ENCODE peak calls at places on chromosomes 5 and 9, in seven cellular contexts. P is aorta, W is GM12878, E is mammary epithelial cell, O is sigmoid colon, J is uterus, N is OCI-LY7. V is an unnamed sample.

GRCh38 chr9:17556255-17556654 is 22.6 kb upstream of the SH3GL2 start:
- DNase-seq in P (no peak), W (no peak), E (no peak), O (no peak), J (no peak), N (no peak), V (no peak)

GRCh38 chr5:9194509-9194908 is 351.4 kb downstream of the SEMA5A start:
- DNase-seq in P (no peak), W (no peak), E (no peak), O (no peak), J (no peak), N (no peak), V (no peak)

GRCh38 chr9:90331826-90332575 is 310.6 kb downstream of the DIRAS2 start:
- DNase-seq in P (no peak), W (no peak), E (no peak), O (no peak), J (no peak), N (no peak), V (no peak)

GRCh38 chr9:137048655-137049543 is 2.9 kb upstream of the NPDC1 start:
- DNase-seq in P (no peak), W (no peak), E (no peak), O (no peak), J (no peak), N (no peak), V (no peak)

GRCh38 chr9:22216730-22217160 is 207.6 kb upstream of the CDKN2B start:
- DNase-seq in P (no peak), W (no peak), E (no peak), O (no peak), J (no peak), N (no peak), V (no peak)

GRCh38 chr5:169201597-169201996 is 99.3 kb downstream of the SLIT3 start:
- DNase-seq in P (no peak), W (no peak), E (no peak), O (no peak), J (no peak), N (no peak), V (no peak)

GRCh38 chr9:99405369-99405768 is 183.3 kb downstream of the SEC61B start:
- DNase-seq in P (no peak), W (no peak), E (no peak), O (no peak), J (no peak), N (no peak), V (no peak)

GRCh38 chr9:3541206-3541605 is 15.4 kb upstream of the RFX3 start:
- DNase-seq in P (no peak), W (no peak), E (no peak), O (no peak), J (no peak), N (no peak), V (no peak)

GRCh38 chr5:149240354-149240998 is 31.2 kb upstream of the AFAP1L1 start:
- DNase-seq in P (no peak), W (no peak), E (no peak), O (peak; percentile 69), J (peak; percentile 19), N (no peak), V (no peak)

GRCh38 chr5:72387985-72388384 is 67.8 kb downstream of the PTCD2 start:
- DNase-seq in P (no peak), W (no peak), E (peak; percentile 80), O (no peak), J (no peak), N (no peak), V (no peak)

GRCh38 chr5:24535646-24536045 is 109.1 kb downstream of the CDH10 start:
- DNase-seq in P (no peak), W (no peak), E (no peak), O (no peak), J (no peak), N (no peak), V (no peak)

GRCh38 chr9:107240260-107240659 is 42.8 kb upstream of the RAD23B start:
- DNase-seq in P (no peak), W (no peak), E (no peak), O (no peak), J (no peak), N (no peak), V (no peak)

GRCh38 chr5:113427871-113428574 is 6.8 kb downstream of the TSSK1B start:
- DNase-seq in P (no peak), W (no peak), E (peak; percentile 93), O (no peak), J (no peak), N (no peak), V (no peak)

GRCh38 chr9:137025120-137025966 is 2.7 kb downstream of the ABCA2 start:
- DNase-seq in P (no peak), W (no peak), E (peak; percentile 64), O (peak; percentile 85), J (no peak), N (peak; percentile 57), V (peak; percentile 60)

GRCh38 chr5:73638344-73639095 is 12.5 kb downstream of the ARHGEF28 start:
- DNase-seq in P (no peak), W (no peak), E (peak; percentile 71), O (no peak), J (no peak), N (no peak), V (no peak)

GRCh38 chr9:28177142-28177541 is 603.9 kb upstream of the C9orf72 start:
- DNase-seq in P (no peak), W (no peak), E (no peak), O (no peak), J (no peak), N (no peak), V (no peak)

GRCh38 chr9:109109962-109110325 is 9.8 kb downstream of the TMEM245 start:
- DNase-seq in P (no peak), W (no peak), E (no peak), O (no peak), J (no peak), N (no peak), V (no peak)
- H3K4me1 ChIP-seq in P (peaks cover 9% of the 10 kb centered on the region), W (peaks cover 23% of the 10 kb centered on the region), E (peaks cover 42% of the 10 kb centered on the region), O (peaks cover 77% of the 10 kb centered on the region), J (no peaks in the 10 kb centered on the region), N (peaks cover 88% of the 10 kb centered on the region), V (peaks cover 24% of the 10 kb centered on the region)

DNA sequence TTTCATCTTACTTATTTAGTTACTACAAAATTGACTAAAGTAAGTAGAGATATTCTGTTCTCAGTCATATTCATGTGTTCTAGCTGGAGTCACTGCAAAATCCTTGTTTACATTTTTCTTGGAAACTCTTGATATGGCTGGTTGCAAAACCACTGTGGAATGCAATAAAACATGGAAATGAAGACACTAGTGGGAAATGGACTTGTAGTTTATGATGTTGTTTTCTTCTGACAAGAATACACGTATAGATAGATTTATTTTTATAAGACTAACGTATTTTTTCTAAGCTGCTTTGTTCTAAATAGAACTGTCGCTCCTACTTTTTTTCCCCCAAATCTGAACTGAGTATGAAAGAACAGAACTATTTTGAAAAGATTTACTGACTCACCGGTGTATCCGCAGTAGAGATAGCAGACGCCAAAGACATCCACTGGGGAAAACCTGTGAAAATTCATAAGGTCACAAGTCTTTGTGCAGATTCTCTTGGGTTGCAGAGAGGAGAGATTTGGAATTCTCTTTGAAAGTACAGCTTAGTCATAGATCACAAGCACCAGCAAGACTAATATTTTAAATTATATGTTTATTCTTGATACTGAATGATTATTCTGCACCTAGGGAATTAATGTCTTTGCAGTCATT is 119.6 kb upstream of the TAF11L2 start:
- DNase-seq in P (no peak), W (no peak), E (no peak), O (no peak), J (no peak), N (no peak), V (no peak)
- H3K4me3 ChIP-seq in P (no peak overlapping the region), W (no peak overlapping the region), E (no peak overlapping the region), O (no peak overlapping the region), J (no peak overlapping the region), N (no peak overlapping the region), V (no peak overlapping the region)

DNA sequence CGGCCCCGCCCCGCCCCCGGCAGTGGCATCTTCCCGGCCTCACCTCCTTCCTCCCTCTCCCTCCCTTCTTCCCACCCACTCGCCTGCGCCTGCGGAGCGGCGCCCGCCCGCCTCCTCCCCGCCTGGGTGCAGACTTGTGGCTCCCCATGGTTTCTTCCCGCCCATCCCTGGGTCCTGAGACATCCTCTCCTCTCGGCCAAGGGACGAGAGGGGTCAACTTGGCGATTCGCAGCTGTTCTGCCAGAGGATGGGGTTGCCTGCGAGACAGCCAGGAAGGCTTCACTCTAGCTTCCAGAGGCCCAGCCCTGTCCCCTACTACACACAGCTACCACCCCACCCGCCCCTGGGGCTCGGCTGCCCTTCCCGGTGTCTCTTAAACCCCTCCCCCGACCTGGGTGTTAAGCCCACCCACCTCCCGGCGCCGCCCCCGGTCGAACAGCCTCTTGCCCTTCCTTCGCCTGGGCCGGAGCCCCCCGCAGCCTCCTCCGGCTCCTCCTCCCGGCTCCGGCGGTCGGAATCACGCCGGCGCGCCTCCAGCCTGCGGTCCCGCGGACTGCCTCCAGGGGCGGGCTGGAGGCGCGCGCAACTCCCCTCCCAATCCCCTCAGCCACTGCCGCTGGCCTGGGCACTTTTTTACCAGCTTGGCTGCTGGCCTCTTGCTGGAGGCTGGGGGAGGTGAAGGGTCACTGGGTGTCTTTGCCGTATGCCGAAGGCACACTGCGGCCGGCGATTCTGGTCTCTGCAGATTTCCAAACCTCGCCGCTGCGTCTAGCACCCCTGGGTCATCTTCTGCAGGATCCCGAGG is 1.9 kb downstream of the JADE2 start:
- DNase-seq in P (peak; percentile 94), W (no peak), E (peak; percentile 91), O (peak; percentile 94), J (peak; percentile 92), N (peak; percentile 88), V (peak; percentile 72)
- H3K4me1 ChIP-seq in P (peaks cover 7% of the 10 kb centered on the region), W (peaks cover 7% of the 10 kb centered on the region), E (peaks cover 17% of the 10 kb centered on the region), O (peaks cover 55% of the 10 kb centered on the region), J (peaks cover 4% of the 10 kb centered on the region), N (peaks cover 30% of the 10 kb centered on the region), V (peaks cover 8% of the 10 kb centered on the region)

DNA sequence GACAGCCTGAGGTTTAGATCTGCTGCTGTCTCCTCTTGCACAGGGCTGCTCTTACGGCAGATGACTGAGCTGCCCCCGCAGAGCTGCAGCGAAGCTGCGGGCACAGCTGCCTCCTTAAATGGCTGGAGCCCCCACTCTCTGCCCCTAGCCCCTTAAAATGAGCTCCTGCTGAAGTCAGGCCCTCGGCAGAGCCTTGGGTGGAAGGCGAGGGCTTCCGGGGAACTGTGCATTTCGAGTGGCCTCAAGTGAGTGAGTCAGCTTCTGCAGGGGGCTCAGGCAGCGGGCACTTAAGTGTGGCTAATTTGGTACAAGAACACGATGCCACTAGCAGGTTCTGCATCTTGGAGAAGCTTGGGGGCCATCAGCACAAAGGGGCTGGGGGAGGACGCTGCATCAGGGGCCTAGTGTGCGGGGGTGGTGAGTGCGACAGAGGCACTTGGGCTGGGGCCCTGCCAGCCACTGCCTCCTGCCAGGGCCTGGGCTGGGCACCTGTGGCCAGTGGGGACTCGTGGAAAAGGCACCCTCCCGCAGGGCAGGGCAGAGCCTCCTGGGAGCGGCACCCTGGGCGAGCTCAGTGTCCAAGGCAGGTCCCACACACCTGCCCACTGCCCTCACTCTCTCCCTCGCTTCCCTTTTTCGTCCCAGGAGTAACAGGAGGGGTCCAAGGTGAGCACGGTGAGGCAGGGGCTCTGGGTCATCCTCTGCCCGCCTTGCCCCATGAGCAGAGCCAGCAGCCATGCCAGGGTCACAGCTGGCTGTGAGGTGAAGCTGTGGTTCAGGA is 28.8 kb upstream of the RNU6ATAC start:
- DNase-seq in P (peak; percentile 54), W (no peak), E (no peak), O (peak; percentile 46), J (peak; percentile 6), N (no peak), V (no peak)
- H3K4me3 ChIP-seq in P (no peak overlapping the region), W (no peak overlapping the region), E (no peak overlapping the region), O (no peak overlapping the region), J (no peak overlapping the region), N (no peak overlapping the region), V (no peak overlapping the region)

GRCh38 chr9:121942313-121942712 is 150.8 kb downstream of the TTLL11 start:
- DNase-seq in P (no peak), W (no peak), E (no peak), O (no peak), J (no peak), N (peak; percentile 33), V (no peak)
- H3K4me1 ChIP-seq in P (peaks cover 7% of the 10 kb centered on the region), W (no peaks in the 10 kb centered on the region), E (peaks cover 27% of the 10 kb centered on the region), O (no peaks in the 10 kb centered on the region), J (no peaks in the 10 kb centered on the region), N (peaks cover 98% of the 10 kb centered on the region), V (no peaks in the 10 kb centered on the region)

V was measured in MM.1S.